ENCODE peak calls at places on chromosomes 13 and 19, in eight cellular contexts. N is body of pancreas, P is left lung, E is HepG2, O is lower lobe of right lung, A is Panc1, H is IMR-90, S is HCT116. U is an unnamed sample. For H3K9me3, the result is how much of the 10 kb centered on the place peaks cover.

GRCh38 chr19:17811681-17812080 is 9.6 kb downstream of the INSL3 start:
- ATAC-seq in N (no peak), P (no peak), E (no peak), O (no peak), A (no peak), H (no peak), S (no peak), U (no peak)

GRCh38 chr19:19218911-19219310 is 7.2 kb downstream of the NCAN start:
- ATAC-seq in N (no peak), P (no peak), E (peak), O (no peak), A (no peak), H (no peak), S (no peak), U (no peak)

GRCh38 chr19:3604987-3605343 is 1.7 kb downstream of the TBXA2R start:
- ATAC-seq in N (no peak), P (no peak), E (peak), O (no peak), A (no peak), H (no peak), S (no peak), U (no peak)

GRCh38 chr19:2923510-2923909 is 21.3 kb downstream of the ZNF77 start:
- ATAC-seq in N (peak), P (peak), E (peak), O (peak), A (no peak), H (peak), S (no peak), U (peak)

GRCh38 chr19:14112809-14113385 is 4.7 kb downstream of the PRKACA start:
- ATAC-seq in N (no peak), P (no peak), E (no peak), O (no peak), A (no peak), H (no peak), S (no peak), U (no peak)

GRCh38 chr19:1651548-1652394 is 644 bp downstream of the TCF3 start:
- ATAC-seq in N (peak), P (no peak), E (peak), O (peak), A (peak), H (peak), S (no peak), U (no peak)

GRCh38 chr13:99258210-99258860 is at the start of gene GPR18:
- ATAC-seq in N (no peak), P (no peak), E (no peak), O (peak), A (no peak), H (peak), S (no peak), U (no peak)

GRCh38 chr19:40232949-40233810 is 6.7 kb upstream of the CCNP start:
- ATAC-seq in N (no peak), P (no peak), E (peak), O (no peak), A (peak), H (no peak), S (no peak), U (no peak)

GRCh38 chr19:19434483-19435045 is 29.1 kb downstream of the GATAD2A start:
- ATAC-seq in N (peak), P (no peak), E (peak), O (no peak), A (no peak), H (no peak), S (no peak), U (peak)

GRCh38 chr13:41837668-41838067 is 123.2 kb downstream of the VWA8 start:
- ATAC-seq in N (no peak), P (no peak), E (no peak), O (no peak), A (no peak), H (no peak), S (no peak), U (no peak)

DNA sequence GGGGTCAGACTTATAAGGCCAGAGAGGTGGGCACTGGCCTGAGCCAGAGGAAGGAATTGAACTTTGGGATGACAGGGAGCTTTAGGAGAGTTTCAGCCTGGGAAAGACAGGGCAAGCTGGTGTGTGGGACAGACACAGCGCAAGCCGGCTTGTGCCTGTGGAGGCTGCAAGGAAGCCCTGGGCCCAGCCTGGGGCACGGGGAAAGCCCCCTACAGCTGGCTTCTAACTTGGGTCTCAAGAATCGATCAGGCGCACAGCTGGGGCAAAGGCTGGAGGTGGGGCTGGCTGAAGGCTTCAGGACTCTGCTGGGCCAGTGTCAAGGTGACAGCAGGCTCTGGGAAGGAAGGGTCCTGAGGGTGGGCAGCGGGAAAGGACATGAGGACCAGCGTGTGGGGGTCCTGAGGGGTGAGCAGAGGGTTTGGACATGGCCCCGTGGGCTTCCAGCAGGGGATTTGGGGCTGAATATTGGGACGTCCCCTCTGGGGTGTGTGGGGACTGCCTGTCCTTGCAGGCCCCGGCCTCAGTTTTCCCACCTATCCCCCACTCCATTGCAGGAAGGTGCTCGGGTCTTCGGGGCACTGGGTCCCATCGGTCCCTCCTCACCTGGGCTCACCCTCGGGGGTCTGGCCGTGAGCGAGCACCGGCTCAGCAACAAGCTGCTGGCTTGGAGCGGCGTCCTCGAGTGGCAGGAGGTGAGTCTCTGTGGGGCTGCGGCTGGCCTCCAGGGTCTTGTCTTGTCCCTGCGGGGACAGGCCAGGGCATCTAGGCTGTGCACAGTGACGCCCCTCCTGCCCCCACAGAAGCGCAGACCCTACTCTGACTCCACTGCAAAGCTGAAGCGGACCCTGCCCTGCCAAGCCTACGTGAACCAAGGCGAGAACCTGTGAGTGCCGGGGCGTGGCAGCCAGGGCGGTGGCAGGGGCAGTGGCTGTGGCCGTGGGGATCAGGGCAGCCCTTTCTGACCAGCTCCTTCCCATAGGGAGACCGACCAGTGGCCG is 3.2 kb downstream of the PTOV1 start:
- ATAC-seq in N (no peak), P (no peak), E (no peak), O (no peak), A (no peak), H (no peak), S (no peak), U (no peak)
- H3K9me3 ChIP-seq in N (under half), P (under half), E (under half), O (under half), A (under half), H (under half), S (under half), U (under half)

DNA sequence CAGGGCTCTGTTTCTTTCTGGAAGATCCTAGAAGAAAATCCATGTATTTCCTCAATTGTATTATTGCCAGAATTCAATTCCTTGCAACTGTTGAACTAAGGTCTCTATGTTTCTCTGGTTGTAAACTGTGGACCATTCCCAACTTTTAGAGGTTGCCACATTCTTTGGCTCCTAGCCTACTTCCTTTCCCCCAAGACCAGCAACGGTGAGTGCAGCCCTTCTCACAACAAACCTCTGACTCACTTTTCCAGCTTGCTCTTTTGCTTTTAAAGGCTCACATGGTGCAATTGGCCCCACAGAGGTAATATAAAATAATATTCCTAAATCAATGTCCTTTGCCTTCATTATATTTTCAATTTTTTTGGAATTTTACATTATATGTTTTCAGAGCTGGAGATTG is 371.3 kb downstream of the SLITRK5 start:
- ATAC-seq in N (no peak), P (no peak), E (no peak), O (no peak), A (no peak), H (no peak), S (no peak), U (no peak)
- H3K9me3 ChIP-seq in N (under half), P (under half), E (under half), O (under half), A (under half), H (under half), S (under half), U (under half)

DNA sequence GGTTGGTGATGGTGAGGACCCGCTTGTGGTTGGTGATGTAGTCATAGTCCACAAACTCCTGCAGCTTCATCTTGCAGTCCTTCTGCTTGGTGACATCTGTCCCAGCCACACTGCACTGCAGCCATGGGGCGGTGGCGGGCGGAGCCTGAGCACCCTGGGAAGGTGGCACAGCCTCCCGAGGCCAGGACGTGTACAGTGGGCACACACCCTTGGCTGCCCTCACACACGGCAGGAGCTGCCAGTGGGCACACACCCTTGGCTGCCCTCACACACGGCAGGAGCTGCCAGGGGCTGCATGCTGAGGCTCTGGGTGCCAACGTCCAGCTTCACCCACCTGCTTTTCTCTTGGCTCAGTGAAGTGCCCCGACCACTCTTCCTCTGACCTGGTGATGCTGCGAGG is 128.7 kb downstream of the TUBA3C start:
- ATAC-seq in N (no peak), P (no peak), E (no peak), O (no peak), A (no peak), H (no peak), S (no peak), U (no peak)
- H3K9me3 ChIP-seq in N (under half), P (under half), E (under half), O (under half), A (under half), H (half or more), S (under half), U (under half)

GRCh38 chr19:51993422-51993821 is 6.8 kb upstream of the ZNF350 start:
- ATAC-seq in N (no peak), P (no peak), E (no peak), O (no peak), A (no peak), H (no peak), S (no peak), U (no peak)

DNA sequence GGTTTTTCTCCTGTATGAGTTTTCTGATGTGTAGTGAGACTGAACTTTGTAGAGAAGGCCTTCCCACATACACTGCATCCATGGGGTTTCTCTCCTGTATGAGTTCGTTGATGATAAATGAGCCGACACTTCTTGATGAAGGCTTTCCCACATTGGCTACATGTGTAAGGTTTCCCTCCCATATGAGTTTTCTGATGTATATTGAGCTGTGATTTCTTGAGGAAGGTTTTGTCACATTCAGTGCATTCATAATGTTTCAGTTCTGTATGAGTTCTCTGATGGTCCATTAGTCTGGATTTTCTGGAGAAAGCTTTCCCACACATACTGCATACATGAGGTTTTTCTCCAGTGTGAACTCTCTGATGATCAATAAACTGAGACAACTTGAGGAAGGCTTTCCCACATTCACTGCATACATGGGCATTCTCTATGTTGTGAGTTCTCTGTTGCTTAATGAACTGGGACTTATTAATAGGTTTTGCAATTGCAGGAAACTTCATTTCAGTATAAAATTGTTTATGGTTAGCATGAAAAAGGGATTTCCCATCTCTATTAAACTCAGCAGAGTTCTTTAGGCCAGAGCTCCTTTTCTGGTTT is 7.5 kb upstream of the ZNF350 start:
- ATAC-seq in N (no peak), P (no peak), E (no peak), O (no peak), A (no peak), H (no peak), S (no peak), U (no peak)
- H3K9me3 ChIP-seq in N (under half), P (half or more), E (half or more), O (half or more), A (half or more), H (half or more), S (under half), U (under half)

DNA sequence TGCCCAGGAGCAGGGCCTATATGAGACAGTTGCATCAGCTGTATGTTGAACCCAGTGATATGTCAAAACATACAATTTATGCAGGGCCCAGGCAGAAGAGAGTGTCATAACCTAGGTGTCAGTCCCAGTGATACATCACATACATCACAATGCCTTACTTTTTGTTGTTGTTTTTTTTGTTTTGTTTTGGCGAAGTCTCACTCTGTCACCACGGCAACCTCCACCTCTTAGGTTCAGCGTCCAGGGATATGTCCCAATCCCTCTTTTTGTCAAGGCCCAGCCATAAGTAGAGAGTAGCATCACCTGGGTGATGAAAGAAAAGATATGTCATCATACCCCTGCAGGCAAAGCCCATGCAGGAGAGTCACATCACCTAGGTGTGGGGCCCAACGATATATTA is 56.8 kb upstream of the ZNF730 start:
- ATAC-seq in N (no peak), P (no peak), E (no peak), O (no peak), A (no peak), H (no peak), S (no peak), U (no peak)
- H3K9me3 ChIP-seq in N (under half), P (under half), E (half or more), O (under half), A (under half), H (under half), S (under half), U (under half)

GRCh38 chr19:38617764-38618589 is at the start of gene MAP4K1:
- ATAC-seq in N (no peak), P (peak), E (peak), O (peak), A (peak), H (no peak), S (peak), U (peak)

GRCh38 chr19:38615007-38615581 is 2.7 kb downstream of the MAP4K1 start:
- ATAC-seq in N (no peak), P (no peak), E (no peak), O (no peak), A (no peak), H (no peak), S (no peak), U (no peak)

GRCh38 chr19:38618590-38619360 is at the start of gene EIF3K:
- ATAC-seq in N (peak), P (peak), E (peak), O (peak), A (peak), H (peak), S (peak), U (peak)

GRCh38 chr19:38616265-38616664 is 1.5 kb downstream of the MAP4K1 start:
- ATAC-seq in N (no peak), P (no peak), E (no peak), O (no peak), A (no peak), H (no peak), S (no peak), U (no peak)

GRCh38 chr19:38617283-38617763 is 430 bp downstream of the MAP4K1 start:
- ATAC-seq in N (no peak), P (no peak), E (no peak), O (no peak), A (no peak), H (no peak), S (no peak), U (no peak)
- H3K9me3 ChIP-seq in N (under half), P (under half), E (under half), O (under half), A (under half), H (under half), S (under half), U (under half)

GRCh38 chr19:21314676-21315075 is 14.5 kb downstream of the ZNF708 start:
- ATAC-seq in N (no peak), P (no peak), E (no peak), O (no peak), A (no peak), H (peak), S (no peak), U (no peak)

GRCh38 chr19:21321134-21321533 is 8.1 kb downstream of the ZNF708 start:
- ATAC-seq in N (no peak), P (no peak), E (no peak), O (no peak), A (no peak), H (no peak), S (no peak), U (no peak)

GRCh38 chr19:21322528-21322927 is 6.7 kb downstream of the ZNF708 start:
- ATAC-seq in N (peak), P (peak), E (no peak), O (no peak), A (no peak), H (peak), S (no peak), U (peak)

GRCh38 chr19:21321996-21322395 is 7.2 kb downstream of the ZNF708 start:
- ATAC-seq in N (no peak), P (no peak), E (no peak), O (no peak), A (no peak), H (no peak), S (no peak), U (no peak)

DNA sequence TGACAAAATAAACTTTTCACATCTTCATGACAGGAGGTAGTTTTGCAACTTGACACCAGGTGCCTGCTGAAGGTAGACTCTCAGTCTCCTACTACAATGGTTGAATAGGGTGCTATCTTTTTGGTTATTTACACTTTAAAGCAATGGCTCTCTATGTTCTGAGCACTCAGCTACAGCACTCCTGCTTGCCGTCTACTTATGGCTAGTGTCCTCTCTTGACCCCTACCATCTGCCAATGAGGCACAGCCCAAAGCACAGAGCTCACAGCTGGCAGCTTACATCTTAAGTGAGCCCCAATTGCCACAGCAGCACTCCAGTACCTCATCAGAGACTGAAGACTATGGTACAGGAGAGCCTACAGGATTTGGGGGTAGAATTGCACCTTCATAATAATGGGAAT is 11.4 kb downstream of the ZNF708 start:
- ATAC-seq in N (peak), P (no peak), E (no peak), O (no peak), A (no peak), H (no peak), S (no peak), U (no peak)
- H3K9me3 ChIP-seq in N (under half), P (under half), E (under half), O (under half), A (under half), H (under half), S (under half), U (under half)

GRCh38 chr13:58018865-58019264 is 387.3 kb downstream of the PCDH17 start:
- ATAC-seq in N (no peak), P (no peak), E (no peak), O (no peak), A (no peak), H (no peak), S (no peak), U (no peak)
- H3K9me3 ChIP-seq in N (under half), P (under half), E (half or more), O (under half), A (under half), H (under half), S (under half), U (under half)

DNA sequence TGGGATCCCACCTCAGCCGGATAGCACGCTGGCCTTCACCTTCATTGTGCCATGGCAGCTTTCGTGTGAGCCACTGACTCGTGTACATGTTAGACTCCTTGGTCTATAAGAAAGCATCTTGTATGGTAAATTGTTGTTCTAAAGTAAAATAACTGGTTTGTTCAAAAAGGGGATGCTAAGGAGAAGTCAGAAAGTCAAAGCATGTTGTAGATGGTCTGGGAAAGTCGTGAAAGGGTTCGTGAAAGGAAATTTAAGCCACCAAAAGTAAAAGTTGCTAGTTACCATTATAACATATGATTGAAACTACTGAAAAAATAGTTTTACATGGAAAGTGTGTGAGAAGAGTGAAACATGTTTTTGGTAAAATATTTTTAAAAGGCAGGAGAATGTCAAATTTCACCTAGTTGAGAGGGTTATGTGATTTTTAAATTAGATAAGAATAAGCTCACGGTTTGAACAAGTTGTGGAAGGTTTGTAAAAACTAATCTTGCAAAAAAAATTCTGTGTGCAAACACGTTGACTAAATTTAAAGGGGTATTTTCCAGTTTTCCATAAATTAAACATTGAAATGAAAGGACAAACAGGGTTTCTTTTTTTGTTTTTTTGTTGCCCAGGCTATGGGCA is 23.4 kb downstream of the DPRX start:
- ATAC-seq in N (no peak), P (no peak), E (no peak), O (no peak), A (no peak), H (no peak), S (no peak), U (no peak)
- H3K9me3 ChIP-seq in N (under half), P (half or more), E (under half), O (under half), A (under half), H (under half), S (under half), U (under half)

U was measured in gastroesophageal sphincter.